ENCODE peak calls at places on chromosomes 1 and 21, in four cellular contexts. H is omental fat pad, N is left ventricle myocardium superior, O is foreskin keratinocyte. Q is an unnamed sample.

GRCh38 chr1:81410919-81411318 is 389.8 kb upstream of the ADGRL2 start:
- ATAC-seq in H (no peak), N (peak; percentile 78), O (no peak), Q (no peak)

GRCh38 chr1:178241837-178242236 is 147.9 kb downstream of the RASAL2 start:
- ATAC-seq in H (no peak), N (no peak), O (no peak), Q (no peak)

GRCh38 chr1:48572632-48573258 is 100.7 kb upstream of the SPATA6 start:
- ATAC-seq in H (peak; percentile 85), N (peak; percentile 69), O (peak; percentile 77), Q (peak; percentile 28)

GRCh38 chr1:10774615-10775310 is 21.7 kb downstream of the CASZ1 start:
- ATAC-seq in H (no peak), N (peak; percentile 44), O (no peak), Q (no peak)

GRCh38 chr1:156852414-156852874 is 6.5 kb downstream of the INSRR start:
- ATAC-seq in H (no peak), N (peak; percentile 94), O (no peak), Q (no peak)

GRCh38 chr1:192401832-192402231 is 85.0 kb downstream of the RGS21 start:
- ATAC-seq in H (no peak), N (no peak), O (peak; percentile 81), Q (no peak)

GRCh38 chr21:41681336-41681801 is 85.5 kb downstream of the RIPK4 start:
- ATAC-seq in H (no peak), N (no peak), O (peak; percentile 7), Q (peak; percentile 48)

GRCh38 chr1:65056234-65056633 is 89.9 kb upstream of the JAK1 start:
- ATAC-seq in H (peak; percentile 21), N (peak; percentile 50), O (no peak), Q (no peak)

GRCh38 chr1:226444901-226445300 is 37.0 kb upstream of the PARP1 start:
- ATAC-seq in H (no peak), N (no peak), O (no peak), Q (peak; percentile 64)

GRCh38 chr1:230824571-230825060 is 43.7 kb downstream of the C1orf198 start:
- ATAC-seq in H (no peak), N (peak; percentile 12), O (no peak), Q (no peak)

GRCh38 chr1:8211251-8211619 is 106.7 kb upstream of the SLC45A1 start:
- ATAC-seq in H (no peak), N (no peak), O (no peak), Q (no peak)

GRCh38 chr1:183209533-183210158 is 23.6 kb downstream of the LAMC2 start:
- ATAC-seq in H (peak; percentile 89), N (peak; percentile 38), O (peak; percentile 81), Q (peak; percentile 89)

GRCh38 chr1:174112489-174113162 is 46.7 kb upstream of the RABGAP1L start:
- ATAC-seq in H (no peak), N (peak; percentile 63), O (no peak), Q (no peak)

GRCh38 chr1:223133301-223133823 is 9.7 kb downstream of the TLR5 start:
- ATAC-seq in H (no peak), N (peak; percentile 2), O (peak; percentile 1), Q (no peak)

GRCh38 chr1:1349256-1350012 is at the start of gene DVL1:
- ATAC-seq in H (peak; percentile 68), N (peak; percentile 35), O (peak; percentile 21), Q (peak; percentile 29)

GRCh38 chr1:113029822-113030221 is 43.2 kb upstream of the LRIG2 start:
- ATAC-seq in H (no peak), N (peak; percentile 77), O (no peak), Q (no peak)

GRCh38 chr1:21586926-21587601 is 77.8 kb downstream of the ALPL start:
- ATAC-seq in H (peak; percentile 72), N (peak; percentile 70), O (peak; percentile 78), Q (peak; percentile 84)

GRCh38 chr1:195939844-195940243 is 668.4 kb downstream of the KCNT2 start:
- ATAC-seq in H (no peak), N (no peak), O (peak; percentile 65), Q (peak; percentile 41)

GRCh38 chr1:206788487-206789050 is 16.3 kb upstream of the IL10 start:
- ATAC-seq in H (no peak), N (no peak), O (no peak), Q (no peak)

GRCh38 chr1:6154525-6155319 is 25.4 kb downstream of the CHD5 start:
- ATAC-seq in H (no peak), N (no peak), O (no peak), Q (no peak)

GRCh38 chr1:203044546-203044975 is 18.3 kb downstream of the PPFIA4 start:
- ATAC-seq in H (no peak), N (no peak), O (no peak), Q (no peak)

GRCh38 chr1:28199328-28200233 is 23.1 kb upstream of the PTAFR start:
- ATAC-seq in H (no peak), N (no peak), O (no peak), Q (peak; percentile 7)

GRCh38 chr1:7471836-7472235 is 299.3 kb upstream of the VAMP3 start:
- ATAC-seq in H (no peak), N (no peak), O (no peak), Q (no peak)

GRCh38 chr1:203287109-203287893 is 18.0 kb upstream of the BTG2 start:
- ATAC-seq in H (peak; percentile 2), N (peak; percentile 41), O (no peak), Q (peak; percentile 50)

GRCh38 chr1:88612783-88613182 is 71.3 kb upstream of the PKN2 start:
- ATAC-seq in H (no peak), N (no peak), O (peak; percentile 87), Q (peak; percentile 94)

GRCh38 chr1:8463144-8463927 is 145.4 kb downstream of the SLC45A1 start:
- ATAC-seq in H (no peak), N (peak; percentile 75), O (no peak), Q (no peak)